ENCODE peak calls at places on chromosomes 6 and 20, in ten cellular contexts. X is HCT116, T is GM12891, B is H54, J is HepG2, M is ovary, A is breast epithelium, N is IMR-90, G is thyroid gland, C is body of pancreas. S is an unnamed sample.

GRCh38 chr6:38570750-38571149 is 69.0 kb downstream of the BTBD9 start:
- DNase-seq in X (no peak), T (no peak), B (no peak), J (no peak), M (no peak), A (no peak), N (peak; percentile 40), G (no peak), C (no peak), S (no peak)

GRCh38 chr20:9807176-9807575 is 31.7 kb downstream of the PAK5 start:
- DNase-seq in X (no peak), T (no peak), B (no peak), J (no peak), M (no peak), A (no peak), N (no peak), G (no peak), C (no peak), S (no peak)

GRCh38 chr20:51456511-51457280 is 85.8 kb downstream of the NFATC2 start:
- DNase-seq in X (peak; percentile 88), T (no peak), B (peak; percentile 90), J (peak; percentile 78), M (peak; percentile 97), A (peak; percentile 95), N (peak; percentile 95), G (peak; percentile 100), C (peak; percentile 97), S (no peak)

GRCh38 chr6:157036245-157036681 is 259.1 kb downstream of the ARID1B start:
- DNase-seq in X (no peak), T (no peak), B (no peak), J (no peak), M (no peak), A (peak; percentile 82), N (peak; percentile 48), G (peak; percentile 70), C (no peak), S (no peak)

GRCh38 chr6:142855877-142856606 is 88.9 kb downstream of the HIVEP2 start:
- DNase-seq in X (no peak), T (no peak), B (no peak), J (no peak), M (no peak), A (no peak), N (no peak), G (no peak), C (no peak), S (no peak)

GRCh38 chr6:23647045-23647444 is 479.0 kb upstream of the NRSN1 start:
- DNase-seq in X (no peak), T (no peak), B (no peak), J (no peak), M (no peak), A (no peak), N (no peak), G (no peak), C (no peak), S (no peak)

GRCh38 chr20:54043044-54043967 is 27.1 kb downstream of the BCAS1 start:
- DNase-seq in X (no peak), T (no peak), B (no peak), J (no peak), M (no peak), A (no peak), N (no peak), G (no peak), C (no peak), S (no peak)

GRCh38 chr6:39430968-39431523 is 108.5 kb upstream of the KCNK16 start:
- DNase-seq in X (no peak), T (no peak), B (peak; percentile 34), J (no peak), M (peak; percentile 14), A (peak; percentile 70), N (no peak), G (peak; percentile 84), C (no peak), S (no peak)

GRCh38 chr6:34512738-34513115 is 43.4 kb downstream of the SPDEF start:
- DNase-seq in X (no peak), T (no peak), B (no peak), J (no peak), M (no peak), A (no peak), N (no peak), G (no peak), C (no peak), S (no peak)

GRCh38 chr20:47438464-47439381 is 63.0 kb upstream of the NCOA3 start:
- DNase-seq in X (peak; percentile 33), T (no peak), B (no peak), J (no peak), M (no peak), A (peak; percentile 37), N (no peak), G (no peak), C (no peak), S (peak; percentile 52)

GRCh38 chr6:32947552-32948465 is 5.1 kb downstream of the HLA-DMA start:
- DNase-seq in X (peak; percentile 48), T (no peak), B (no peak), J (peak; percentile 58), M (no peak), A (no peak), N (peak; percentile 64), G (peak; percentile 67), C (peak; percentile 61), S (no peak)

GRCh38 chr6:138597336-138597735 is 98.0 kb upstream of the NHSL1 start:
- DNase-seq in X (no peak), T (no peak), B (no peak), J (no peak), M (no peak), A (no peak), N (peak; percentile 68), G (no peak), C (no peak), S (no peak)

GRCh38 chr6:111979633-111980032 is 74.3 kb upstream of the CCN6 start:
- DNase-seq in X (no peak), T (no peak), B (no peak), J (no peak), M (no peak), A (no peak), N (no peak), G (no peak), C (no peak), S (no peak)

GRCh38 chr6:116482780-116483179 is 21.6 kb downstream of the CALHM6 start:
- DNase-seq in X (no peak), T (no peak), B (no peak), J (no peak), M (no peak), A (no peak), N (no peak), G (no peak), C (no peak), S (no peak)

GRCh38 chr6:14353798-14354197 is 236.2 kb downstream of the CD83 start:
- DNase-seq in X (no peak), T (no peak), B (no peak), J (no peak), M (no peak), A (no peak), N (no peak), G (no peak), C (no peak), S (no peak)

GRCh38 chr6:31270788-31271640 is 878 bp downstream of the HLA-C start:
- DNase-seq in X (no peak), T (peak; percentile 52), B (peak; percentile 9), J (no peak), M (peak; percentile 73), A (no peak), N (peak; percentile 47), G (peak; percentile 76), C (peak; percentile 73), S (peak; percentile 25)

GRCh38 chr6:169774347-169774746 is 22.9 kb downstream of the ERMARD start:
- DNase-seq in X (no peak), T (no peak), B (no peak), J (no peak), M (no peak), A (no peak), N (no peak), G (no peak), C (no peak), S (no peak)

GRCh38 chr20:4017051-4017702 is 1.8 kb upstream of the RNF24 start:
- DNase-seq in X (no peak), T (no peak), B (no peak), J (no peak), M (no peak), A (no peak), N (no peak), G (no peak), C (no peak), S (no peak)
- TF ChIP-seq POLR2A in X (no peak), T (no peak), B (no peak), J (no peak), M (no peak), A (no peak), N (no peak), G (no peak), C (no peak), S (no peak)

GRCh38 chr6:166999145-166999844 is at the start of gene CEP43:
- DNase-seq in X (peak; percentile 88), T (peak; percentile 89), B (peak; percentile 79), J (peak; percentile 95), M (peak; percentile 96), A (peak; percentile 85), N (peak; percentile 93), G (peak; percentile 96), C (peak; percentile 93), S (peak; percentile 88)
- TF ChIP-seq POLR2A in X (peak; percentile 55), T (no peak), B (peak; percentile 98), J (peak; percentile 79), M (no peak), A (no peak), N (no peak), G (peak; percentile 91), C (peak; percentile 71), S (peak; percentile 56)

GRCh38 chr20:32585011-32585518 is at the start of gene NOL4L:
- DNase-seq in X (no peak), T (no peak), B (peak; percentile 47), J (no peak), M (no peak), A (no peak), N (no peak), G (peak; percentile 15), C (no peak), S (no peak)
- TF ChIP-seq POLR2A in X (no peak), T (no peak), B (peak; percentile 7), J (peak; percentile 56), M (no peak), A (no peak), N (no peak), G (no peak), C (no peak), S (no peak)

GRCh38 chr20:58308290-58308679 is 1.2 kb upstream of the RAB22A start:
- DNase-seq in X (no peak), T (no peak), B (no peak), J (no peak), M (no peak), A (no peak), N (no peak), G (no peak), C (no peak), S (no peak)

GRCh38 chr20:58310291-58310782 is 822 bp downstream of the RAB22A start:
- DNase-seq in X (no peak), T (no peak), B (no peak), J (peak; percentile 57), M (no peak), A (no peak), N (peak; percentile 14), G (no peak), C (no peak), S (no peak)

GRCh38 chr20:58307270-58307669 is 2.2 kb upstream of the RAB22A start:
- DNase-seq in X (no peak), T (no peak), B (no peak), J (no peak), M (no peak), A (no peak), N (no peak), G (no peak), C (no peak), S (no peak)

GRCh38 chr20:58308680-58309527 is 611 bp upstream of the RAB22A start:
- DNase-seq in X (no peak), T (peak; percentile 66), B (peak; percentile 49), J (no peak), M (peak; percentile 65), A (peak; percentile 49), N (peak; percentile 46), G (peak; percentile 53), C (peak; percentile 67), S (peak; percentile 63)

GRCh38 chr20:58309607-58310290 is at the start of gene RAB22A:
- DNase-seq in X (peak; percentile 39), T (peak; percentile 91), B (peak; percentile 83), J (peak; percentile 56), M (peak; percentile 78), A (peak; percentile 61), N (peak; percentile 77), G (peak; percentile 77), C (peak; percentile 85), S (peak; percentile 84)
- TF ChIP-seq POLR2A in X (peak; percentile 63), T (peak; percentile 47), B (peak; percentile 97), J (peak; percentile 67), M (peak; percentile 78), A (no peak), N (peak; percentile 93), G (peak; percentile 86), C (no peak), S (peak; percentile 91)